ENCODE peak calls at places on chromosomes 11 and 22, in five cellular contexts. One of them, this sample, is unnamed. For H3K9me3, the result is how much of the 10 kb centered on the place peaks cover.

GRCh38 chr11:116879789-116880402 is 42.5 kb upstream of the APOA1 start:
- DNase-seq in stomach: no peak
- DNase-seq in K562: peak
- DNase-seq in prostate gland: peak
- DNase-seq in HCT116: peak
- DNase-seq in this sample: peak

GRCh38 chr22:27240298-27240885 is 561.2 kb downstream of the MN1 start:
- DNase-seq in HCT116: no peak
- DNase-seq in stomach: no peak
- DNase-seq in K562: no peak
- DNase-seq in prostate gland: no peak
- DNase-seq in this sample: no peak

GRCh38 chr22:48044484-48045060 is 1282.1 kb downstream of the TBC1D22A start:
- DNase-seq in HCT116: no peak
- DNase-seq in prostate gland: no peak
- DNase-seq in stomach: no peak
- DNase-seq in K562: no peak
- DNase-seq in this sample: no peak

GRCh38 chr22:30325724-30326703 is 727 bp downstream of the TBC1D10A start:
- DNase-seq in stomach: peak
- DNase-seq in HCT116: no peak
- DNase-seq in prostate gland: peak
- DNase-seq in K562: peak
- DNase-seq in this sample: no peak

GRCh38 chr11:9858822-9859221 is 194.9 kb downstream of the SWAP70 start:
- DNase-seq in HCT116: no peak
- DNase-seq in stomach: no peak
- DNase-seq in prostate gland: no peak
- DNase-seq in K562: peak
- DNase-seq in this sample: peak

GRCh38 chr11:60116996-60117790 is 28.7 kb downstream of the MS4A2 start:
- DNase-seq in prostate gland: no peak
- DNase-seq in HCT116: no peak
- DNase-seq in stomach: no peak
- DNase-seq in K562: no peak
- DNase-seq in this sample: no peak

GRCh38 chr11:99535819-99536218 is 515.1 kb downstream of the CNTN5 start:
- DNase-seq in stomach: no peak
- DNase-seq in HCT116: no peak
- DNase-seq in prostate gland: no peak
- DNase-seq in K562: no peak
- DNase-seq in this sample: no peak

GRCh38 chr11:44316388-44317240 is 6.7 kb upstream of the ALX4 start:
- DNase-seq in prostate gland: no peak
- DNase-seq in HCT116: no peak
- DNase-seq in stomach: no peak
- DNase-seq in K562: no peak
- DNase-seq in this sample: no peak

GRCh38 chr11:46387919-46388618 is 3.5 kb downstream of the CHRM4 start:
- DNase-seq in stomach: no peak
- DNase-seq in HCT116: no peak
- DNase-seq in prostate gland: no peak
- DNase-seq in K562: peak
- DNase-seq in this sample: no peak

GRCh38 chr11:83159901-83160865 is 3.3 kb downstream of the PCF11 start:
- DNase-seq in HCT116: no peak
- DNase-seq in stomach: peak
- DNase-seq in prostate gland: peak
- DNase-seq in K562: no peak
- DNase-seq in this sample: no peak

GRCh38 chr11:11265320-11265719 is 87.7 kb downstream of the CSNK2A3 start:
- DNase-seq in K562: no peak
- DNase-seq in HCT116: no peak
- DNase-seq in prostate gland: no peak
- DNase-seq in stomach: no peak
- DNase-seq in this sample: no peak

GRCh38 chr22:35070451-35071093 is 4.6 kb downstream of the ISX start:
- DNase-seq in stomach: no peak
- DNase-seq in K562: no peak
- DNase-seq in prostate gland: no peak
- DNase-seq in HCT116: no peak
- DNase-seq in this sample: no peak

GRCh38 chr22:21100149-21101032 is 54.6 kb downstream of the LRRC74B start:
- DNase-seq in HCT116: no peak
- DNase-seq in K562: no peak
- DNase-seq in stomach: no peak
- DNase-seq in prostate gland: no peak
- DNase-seq in this sample: no peak

GRCh38 chr11:44624761-44625221 is 59.3 kb downstream of the CD82 start:
- DNase-seq in HCT116: no peak
- DNase-seq in prostate gland: peak
- DNase-seq in K562: no peak
- DNase-seq in stomach: peak
- DNase-seq in this sample: no peak

GRCh38 chr11:64571410-64572091 is 19.5 kb upstream of the SLC22A12 start:
- DNase-seq in K562: peak
- DNase-seq in prostate gland: peak
- DNase-seq in stomach: no peak
- DNase-seq in HCT116: no peak
- DNase-seq in this sample: no peak

GRCh38 chr11:87144266-87144665 is 106.5 kb downstream of the TMEM135 start:
- DNase-seq in K562: no peak
- DNase-seq in HCT116: no peak
- DNase-seq in stomach: no peak
- DNase-seq in prostate gland: no peak
- DNase-seq in this sample: no peak

GRCh38 chr22:29117799-29118477 is 45.1 kb downstream of the KREMEN1 start:
- DNase-seq in stomach: no peak
- DNase-seq in K562: no peak
- DNase-seq in prostate gland: no peak
- DNase-seq in HCT116: no peak
- DNase-seq in this sample: no peak

GRCh38 chr11:120532511-120533196 is 21.1 kb downstream of the GRIK4 start:
- DNase-seq in stomach: no peak
- DNase-seq in K562: no peak
- DNase-seq in HCT116: no peak
- DNase-seq in prostate gland: no peak
- DNase-seq in this sample: no peak

GRCh38 chr22:49010901-49011300 is 816.8 kb downstream of the BRD1 start:
- DNase-seq in prostate gland: no peak
- DNase-seq in K562: no peak
- DNase-seq in HCT116: no peak
- DNase-seq in stomach: peak
- DNase-seq in this sample: no peak

GRCh38 chr22:39638958-39639357 is 68.4 kb downstream of the CACNA1I start:
- DNase-seq in HCT116: no peak
- DNase-seq in K562: no peak
- DNase-seq in prostate gland: no peak
- DNase-seq in stomach: no peak
- DNase-seq in this sample: no peak

GRCh38 chr11:123429336-123429735 is 733 bp upstream of the GRAMD1B start:
- DNase-seq in K562: no peak
- DNase-seq in stomach: no peak
- DNase-seq in prostate gland: no peak
- DNase-seq in HCT116: no peak
- DNase-seq in this sample: no peak

GRCh38 chr11:128662960-128663359 is 30.9 kb upstream of the FLI1 start:
- DNase-seq in prostate gland: no peak
- DNase-seq in K562: no peak
- DNase-seq in HCT116: no peak
- DNase-seq in stomach: no peak
- DNase-seq in this sample: no peak

GRCh38 chr11:122910775-122911174 is 28.2 kb downstream of the JHY start:
- DNase-seq in HCT116: peak
- DNase-seq in prostate gland: no peak
- DNase-seq in K562: peak
- DNase-seq in stomach: no peak
- DNase-seq in this sample: peak

GRCh38 chr11:36591433-36591832 is 2.9 kb upstream of the IFTAP start:
- DNase-seq in K562: no peak
- DNase-seq in HCT116: no peak
- DNase-seq in stomach: no peak
- DNase-seq in prostate gland: no peak
- DNase-seq in this sample: no peak

GRCh38 chr11:97622795-97623194 is 1233.0 kb downstream of the JRKL start:
- DNase-seq in HCT116: no peak
- DNase-seq in prostate gland: no peak
- DNase-seq in K562: no peak
- DNase-seq in stomach: no peak
- DNase-seq in this sample: no peak

GRCh38 chr11:99548264-99548663 is 527.5 kb downstream of the CNTN5 start:
- DNase-seq in stomach: no peak
- DNase-seq in prostate gland: no peak
- DNase-seq in K562: no peak
- DNase-seq in HCT116: no peak
- DNase-seq in this sample: no peak

GRCh38 chr11:55942785-55943392 is 6.7 kb upstream of the OR5I1 start:
- DNase-seq in stomach: no peak
- DNase-seq in prostate gland: no peak
- DNase-seq in K562: peak
- DNase-seq in HCT116: peak
- DNase-seq in this sample: peak

GRCh38 chr11:69916806-69917387 is 97.7 kb upstream of the FGF3 start:
- DNase-seq in K562: no peak
- DNase-seq in stomach: no peak
- DNase-seq in prostate gland: no peak
- DNase-seq in HCT116: no peak
- DNase-seq in this sample: no peak

GRCh38 chr11:69913591-69914285 is 94.5 kb upstream of the FGF3 start:
- DNase-seq in stomach: no peak
- DNase-seq in K562: no peak
- DNase-seq in prostate gland: no peak
- DNase-seq in HCT116: no peak
- DNase-seq in this sample: no peak

GRCh38 chr11:69914286-69915150 is 95.3 kb upstream of the FGF3 start:
- DNase-seq in K562: no peak
- DNase-seq in stomach: no peak
- DNase-seq in prostate gland: peak
- DNase-seq in HCT116: no peak
- DNase-seq in this sample: no peak

GRCh38 chr11:69915501-69916250 is 96.5 kb upstream of the FGF3 start:
- DNase-seq in prostate gland: peak
- DNase-seq in K562: peak
- DNase-seq in stomach: peak
- DNase-seq in HCT116: peak
- DNase-seq in this sample: no peak

GRCh38 chr11:69915151-69915500 is 95.9 kb upstream of the FGF3 start:
- DNase-seq in K562: no peak
- DNase-seq in prostate gland: no peak
- DNase-seq in stomach: no peak
- DNase-seq in HCT116: no peak
- DNase-seq in this sample: no peak
- H3K4me3 ChIP-seq in K562: no peak
- H3K4me3 ChIP-seq in prostate gland: no peak
- H3K4me3 ChIP-seq in stomach: no peak
- H3K4me3 ChIP-seq in HCT116: no peak
- H3K4me3 ChIP-seq in this sample: no peak

GRCh38 chr22:25153961-25154685 is 45.5 kb upstream of the CRYBB3 start:
- DNase-seq in HCT116: no peak
- DNase-seq in prostate gland: peak
- DNase-seq in K562: no peak
- DNase-seq in stomach: peak
- DNase-seq in this sample: no peak
- TF ChIP-seq POLR2AphosphoS5 in HCT116: no peak
- TF ChIP-seq POLR2AphosphoS5 in prostate gland: peak
- TF ChIP-seq POLR2AphosphoS5 in K562: no peak
- TF ChIP-seq POLR2AphosphoS5 in stomach: peak
- TF ChIP-seq POLR2AphosphoS5 in this sample: no peak

GRCh38 chr11:134391656-134392055 is 20.4 kb downstream of the B3GAT1 start:
- DNase-seq in K562: no peak
- DNase-seq in stomach: no peak
- DNase-seq in prostate gland: no peak
- DNase-seq in HCT116: no peak
- DNase-seq in this sample: no peak
- H3K9me3 ChIP-seq in K562: under half
- H3K9me3 ChIP-seq in stomach: under half
- H3K9me3 ChIP-seq in prostate gland: under half
- H3K9me3 ChIP-seq in HCT116: under half
- H3K9me3 ChIP-seq in this sample: under half

GRCh38 chr22:23828800-23829680 is 9.8 kb downstream of the DERL3 start:
- DNase-seq in stomach: no peak
- DNase-seq in prostate gland: no peak
- DNase-seq in HCT116: no peak
- DNase-seq in K562: no peak
- DNase-seq in this sample: no peak

GRCh38 chr22:23827351-23827995 is 11.3 kb downstream of the DERL3 start:
- DNase-seq in HCT116: no peak
- DNase-seq in prostate gland: no peak
- DNase-seq in K562: no peak
- DNase-seq in stomach: no peak
- DNase-seq in this sample: no peak

GRCh38 chr22:23825246-23825905 is 13.4 kb downstream of the DERL3 start:
- DNase-seq in prostate gland: no peak
- DNase-seq in stomach: no peak
- DNase-seq in K562: no peak
- DNase-seq in HCT116: no peak
- DNase-seq in this sample: no peak

GRCh38 chr22:23824476-23825245 is 14.1 kb downstream of the DERL3 start:
- DNase-seq in stomach: no peak
- DNase-seq in K562: no peak
- DNase-seq in HCT116: no peak
- DNase-seq in prostate gland: no peak
- DNase-seq in this sample: no peak

DNA sequence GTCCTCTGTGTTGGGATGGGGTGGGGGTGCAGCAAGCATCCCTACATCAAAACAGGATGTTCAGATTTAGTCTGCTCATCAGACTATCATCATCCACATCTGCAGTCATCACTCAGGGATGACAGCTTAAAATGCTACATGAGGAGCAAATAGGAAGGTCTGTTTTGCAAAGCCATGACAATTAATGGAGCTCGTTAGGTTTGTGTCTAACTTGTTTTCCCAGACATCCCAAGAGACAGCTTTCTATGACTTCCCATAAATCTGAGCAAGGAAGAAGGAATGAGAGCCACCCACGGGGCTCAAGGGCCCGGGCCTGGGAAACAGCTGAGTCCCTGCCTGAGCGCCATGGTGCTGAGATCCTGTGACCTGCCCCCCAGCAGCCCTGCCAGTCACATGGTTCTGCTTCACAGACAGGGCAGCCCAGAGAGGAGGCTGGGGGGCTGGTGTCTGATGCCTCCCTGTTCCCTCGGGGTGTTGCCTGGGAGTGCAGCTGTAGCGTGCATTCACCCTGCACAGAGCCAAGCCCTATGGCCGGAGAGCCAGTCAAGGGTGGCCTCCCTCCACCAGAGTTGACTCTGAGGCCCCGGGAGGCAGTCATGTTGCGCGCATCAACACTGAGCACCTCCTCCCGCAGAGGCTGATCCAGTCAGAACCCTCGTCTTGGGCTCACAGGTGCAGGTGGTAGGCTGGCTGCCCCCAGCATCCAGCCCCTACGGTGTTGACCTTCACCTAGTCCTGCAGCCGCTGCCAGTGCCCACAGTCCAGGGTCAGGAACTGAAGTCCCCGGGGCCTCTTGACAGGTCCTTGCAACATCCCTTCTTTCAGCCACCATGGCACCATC is 12.1 kb downstream of the DERL3 start:
- DNase-seq in stomach: no peak
- DNase-seq in prostate gland: no peak
- DNase-seq in HCT116: no peak
- DNase-seq in K562: no peak
- DNase-seq in this sample: no peak
- H3K4me3 ChIP-seq in stomach: no peak
- H3K4me3 ChIP-seq in prostate gland: no peak
- H3K4me3 ChIP-seq in HCT116: no peak
- H3K4me3 ChIP-seq in K562: no peak
- H3K4me3 ChIP-seq in this sample: no peak

GRCh38 chr22:45493286-45493771 is 9.4 kb upstream of the FBLN1 start:
- DNase-seq in HCT116: no peak
- DNase-seq in prostate gland: no peak
- DNase-seq in K562: no peak
- DNase-seq in stomach: no peak
- DNase-seq in this sample: no peak
- TF ChIP-seq POLR2AphosphoS5 in HCT116: no peak
- TF ChIP-seq POLR2AphosphoS5 in prostate gland: no peak
- TF ChIP-seq POLR2AphosphoS5 in K562: no peak
- TF ChIP-seq POLR2AphosphoS5 in stomach: no peak
- TF ChIP-seq POLR2AphosphoS5 in this sample: no peak

This sample was measured in Panc1.